ENCODE peak calls at places on chromosomes 13 and 19, in eight cellular contexts. One of them, this sample, is unnamed.

GRCh38 chr19:6674868-6675305 is 4.9 kb upstream of the TNFSF14 start:
- DNase-seq in osteocyte: no peak
- DNase-seq in mammary epithelial cell: peak
- DNase-seq in OCI-LY7: peak
- DNase-seq in small intestine: peak
- DNase-seq in NCI-H2081: no peak
- DNase-seq in glutamatergic neuron: no peak
- DNase-seq in bronchial epithelial cell: peak
- DNase-seq in this sample: no peak

GRCh38 chr13:47484564-47484963 is 516.5 kb downstream of the SUCLA2 start:
- DNase-seq in osteocyte: no peak
- DNase-seq in mammary epithelial cell: peak
- DNase-seq in OCI-LY7: no peak
- DNase-seq in small intestine: no peak
- DNase-seq in NCI-H2081: peak
- DNase-seq in glutamatergic neuron: no peak
- DNase-seq in bronchial epithelial cell: peak
- DNase-seq in this sample: no peak

GRCh38 chr19:15511671-15512424 is 3.5 kb downstream of the CYP4F22 start:
- DNase-seq in osteocyte: no peak
- DNase-seq in mammary epithelial cell: no peak
- DNase-seq in OCI-LY7: no peak
- DNase-seq in small intestine: no peak
- DNase-seq in NCI-H2081: no peak
- DNase-seq in glutamatergic neuron: no peak
- DNase-seq in bronchial epithelial cell: no peak
- DNase-seq in this sample: no peak

GRCh38 chr13:64289702-64290101 is 2874.1 kb upstream of the PCDH20 start:
- DNase-seq in osteocyte: no peak
- DNase-seq in mammary epithelial cell: no peak
- DNase-seq in OCI-LY7: no peak
- DNase-seq in small intestine: no peak
- DNase-seq in NCI-H2081: no peak
- DNase-seq in glutamatergic neuron: no peak
- DNase-seq in bronchial epithelial cell: no peak
- DNase-seq in this sample: no peak

GRCh38 chr13:41365636-41366035 is 54.6 kb downstream of the NAA16 start:
- DNase-seq in osteocyte: no peak
- DNase-seq in mammary epithelial cell: no peak
- DNase-seq in OCI-LY7: no peak
- DNase-seq in small intestine: no peak
- DNase-seq in NCI-H2081: no peak
- DNase-seq in glutamatergic neuron: no peak
- DNase-seq in bronchial epithelial cell: no peak
- DNase-seq in this sample: no peak

GRCh38 chr13:114143806-114144605 is 11.6 kb upstream of the RASA3 start:
- DNase-seq in osteocyte: no peak
- DNase-seq in mammary epithelial cell: no peak
- DNase-seq in OCI-LY7: peak
- DNase-seq in small intestine: no peak
- DNase-seq in NCI-H2081: no peak
- DNase-seq in glutamatergic neuron: peak
- DNase-seq in bronchial epithelial cell: no peak
- DNase-seq in this sample: peak

GRCh38 chr13:44155422-44156293 is 218.0 kb upstream of the SERP2 start:
- DNase-seq in osteocyte: peak
- DNase-seq in mammary epithelial cell: no peak
- DNase-seq in OCI-LY7: no peak
- DNase-seq in small intestine: peak
- DNase-seq in NCI-H2081: no peak
- DNase-seq in glutamatergic neuron: no peak
- DNase-seq in bronchial epithelial cell: no peak
- DNase-seq in this sample: peak

GRCh38 chr19:40717880-40718773 is 1.2 kb downstream of the ITPKC start:
- DNase-seq in osteocyte: no peak
- DNase-seq in mammary epithelial cell: peak
- DNase-seq in OCI-LY7: peak
- DNase-seq in small intestine: peak
- DNase-seq in NCI-H2081: no peak
- DNase-seq in glutamatergic neuron: no peak
- DNase-seq in bronchial epithelial cell: peak
- DNase-seq in this sample: peak

GRCh38 chr13:97125051-97125809 is 96.9 kb upstream of the MBNL2 start:
- DNase-seq in osteocyte: no peak
- DNase-seq in mammary epithelial cell: peak
- DNase-seq in OCI-LY7: no peak
- DNase-seq in small intestine: peak
- DNase-seq in NCI-H2081: no peak
- DNase-seq in glutamatergic neuron: peak
- DNase-seq in bronchial epithelial cell: peak
- DNase-seq in this sample: no peak

GRCh38 chr13:32019612-32020233 is 11.9 kb upstream of the FRY start:
- DNase-seq in osteocyte: no peak
- DNase-seq in mammary epithelial cell: peak
- DNase-seq in OCI-LY7: peak
- DNase-seq in small intestine: peak
- DNase-seq in NCI-H2081: peak
- DNase-seq in glutamatergic neuron: peak
- DNase-seq in bronchial epithelial cell: peak
- DNase-seq in this sample: peak

GRCh38 chr19:3389876-3390361 is 23.5 kb downstream of the NFIC start:
- DNase-seq in osteocyte: no peak
- DNase-seq in mammary epithelial cell: no peak
- DNase-seq in OCI-LY7: no peak
- DNase-seq in small intestine: no peak
- DNase-seq in NCI-H2081: peak
- DNase-seq in glutamatergic neuron: no peak
- DNase-seq in bronchial epithelial cell: peak
- DNase-seq in this sample: no peak

GRCh38 chr13:113854238-113855011 is 9.5 kb downstream of the GAS6 start:
- DNase-seq in osteocyte: peak
- DNase-seq in mammary epithelial cell: no peak
- DNase-seq in OCI-LY7: no peak
- DNase-seq in small intestine: no peak
- DNase-seq in NCI-H2081: no peak
- DNase-seq in glutamatergic neuron: no peak
- DNase-seq in bronchial epithelial cell: no peak
- DNase-seq in this sample: no peak

GRCh38 chr19:28582344-28582743 is 630.6 kb downstream of the UQCRFS1 start:
- DNase-seq in osteocyte: no peak
- DNase-seq in mammary epithelial cell: no peak
- DNase-seq in OCI-LY7: no peak
- DNase-seq in small intestine: no peak
- DNase-seq in NCI-H2081: no peak
- DNase-seq in glutamatergic neuron: no peak
- DNase-seq in bronchial epithelial cell: no peak
- DNase-seq in this sample: no peak

GRCh38 chr13:99013951-99014350 is 36.1 kb upstream of the DOCK9 start:
- DNase-seq in osteocyte: no peak
- DNase-seq in mammary epithelial cell: no peak
- DNase-seq in OCI-LY7: no peak
- DNase-seq in small intestine: no peak
- DNase-seq in NCI-H2081: no peak
- DNase-seq in glutamatergic neuron: no peak
- DNase-seq in bronchial epithelial cell: no peak
- DNase-seq in this sample: no peak

GRCh38 chr13:110371550-110372465 is 64.7 kb downstream of the COL4A2 start:
- DNase-seq in osteocyte: no peak
- DNase-seq in mammary epithelial cell: peak
- DNase-seq in OCI-LY7: no peak
- DNase-seq in small intestine: no peak
- DNase-seq in NCI-H2081: no peak
- DNase-seq in glutamatergic neuron: no peak
- DNase-seq in bronchial epithelial cell: no peak
- DNase-seq in this sample: no peak

GRCh38 chr19:5046339-5047039 is 77.6 kb downstream of the KDM4B start:
- DNase-seq in osteocyte: no peak
- DNase-seq in mammary epithelial cell: peak
- DNase-seq in OCI-LY7: peak
- DNase-seq in small intestine: peak
- DNase-seq in NCI-H2081: peak
- DNase-seq in glutamatergic neuron: peak
- DNase-seq in bronchial epithelial cell: peak
- DNase-seq in this sample: peak

GRCh38 chr13:73984949-73985691 is 149.1 kb downstream of the KLF12 start:
- DNase-seq in osteocyte: no peak
- DNase-seq in mammary epithelial cell: no peak
- DNase-seq in OCI-LY7: no peak
- DNase-seq in small intestine: no peak
- DNase-seq in NCI-H2081: peak
- DNase-seq in glutamatergic neuron: no peak
- DNase-seq in bronchial epithelial cell: no peak
- DNase-seq in this sample: no peak

GRCh38 chr19:46967578-46968018 is 52.0 kb upstream of the NPAS1 start:
- DNase-seq in osteocyte: no peak
- DNase-seq in mammary epithelial cell: no peak
- DNase-seq in OCI-LY7: no peak
- DNase-seq in small intestine: peak
- DNase-seq in NCI-H2081: no peak
- DNase-seq in glutamatergic neuron: no peak
- DNase-seq in bronchial epithelial cell: no peak
- DNase-seq in this sample: no peak

GRCh38 chr19:15551183-15552004 is 43.1 kb downstream of the CYP4F22 start:
- DNase-seq in osteocyte: no peak
- DNase-seq in mammary epithelial cell: no peak
- DNase-seq in OCI-LY7: peak
- DNase-seq in small intestine: peak
- DNase-seq in NCI-H2081: no peak
- DNase-seq in glutamatergic neuron: peak
- DNase-seq in bronchial epithelial cell: no peak
- DNase-seq in this sample: peak

GRCh38 chr19:12126707-12127106 is 13.4 kb downstream of the ZNF20 start:
- DNase-seq in osteocyte: no peak
- DNase-seq in mammary epithelial cell: no peak
- DNase-seq in OCI-LY7: peak
- DNase-seq in small intestine: peak
- DNase-seq in NCI-H2081: no peak
- DNase-seq in glutamatergic neuron: peak
- DNase-seq in bronchial epithelial cell: peak
- DNase-seq in this sample: peak